ENCODE peak calls at places on chromosome 13, in seven cellular contexts. E is mammary epithelial cell, O is endodermal cell, G is neural progenitor cell, Q is IMR-90, N is GM12878, S is fibroblast of lung. H is an unnamed sample.

GRCh38 chr13:112619730-112620639 is 32.0 kb upstream of the TUBGCP3 start:
- DNase-seq in E (peak), O (peak), G (peak), Q (no peak), N (no peak), S (peak), H (no peak)

GRCh38 chr13:36461472-36461871 is 29.2 kb downstream of the CCNA1 start:
- DNase-seq in E (no peak), O (no peak), G (no peak), Q (no peak), N (no peak), S (no peak), H (no peak)

GRCh38 chr13:31321457-31321856 is 121.7 kb downstream of the B3GLCT start:
- DNase-seq in E (no peak), O (no peak), G (no peak), Q (no peak), N (no peak), S (no peak), H (no peak)

GRCh38 chr13:112161441-112162301 is 94.7 kb downstream of the SOX1 start:
- DNase-seq in E (no peak), O (peak), G (peak), Q (no peak), N (no peak), S (no peak), H (no peak)

GRCh38 chr13:110648848-110649421 is 33.6 kb downstream of the NAXD start:
- DNase-seq in E (no peak), O (peak), G (peak), Q (no peak), N (no peak), S (no peak), H (no peak)

GRCh38 chr13:65606622-65607021 is 1623.5 kb downstream of the PCDH9 start:
- DNase-seq in E (no peak), O (no peak), G (no peak), Q (peak), N (no peak), S (peak), H (no peak)

GRCh38 chr13:39038569-39038898 is 278 bp downstream of the NHLRC3 start:
- DNase-seq in E (peak), O (no peak), G (no peak), Q (no peak), N (no peak), S (no peak), H (peak)

GRCh38 chr13:46593403-46593802 is 40.4 kb downstream of the LRCH1 start:
- DNase-seq in E (no peak), O (no peak), G (no peak), Q (no peak), N (no peak), S (no peak), H (no peak)

GRCh38 chr13:91719033-91719432 is 320.6 kb downstream of the GPC5 start:
- DNase-seq in E (no peak), O (no peak), G (no peak), Q (peak), N (no peak), S (peak), H (no peak)

GRCh38 chr13:33744589-33745369 is 73.2 kb upstream of the RFC3 start:
- DNase-seq in E (no peak), O (no peak), G (no peak), Q (no peak), N (no peak), S (no peak), H (no peak)

GRCh38 chr13:91398413-91399188 is at the start of gene GPC5:
- DNase-seq in E (peak), O (peak), G (peak), Q (peak), N (no peak), S (peak), H (peak)

GRCh38 chr13:46684287-46685001 is 112.5 kb downstream of the ESD start:
- DNase-seq in E (no peak), O (peak), G (peak), Q (no peak), N (no peak), S (peak), H (no peak)

GRCh38 chr13:35534343-35534742 is 57.9 kb upstream of the MAB21L1 start:
- DNase-seq in E (no peak), O (no peak), G (peak), Q (no peak), N (no peak), S (no peak), H (no peak)

GRCh38 chr13:42847891-42848663 is 66.7 kb downstream of the FAM216B start:
- DNase-seq in E (no peak), O (no peak), G (no peak), Q (peak), N (no peak), S (no peak), H (no peak)

GRCh38 chr13:73428137-73428536 is 369.3 kb downstream of the KLF5 start:
- DNase-seq in E (peak), O (no peak), G (no peak), Q (peak), N (no peak), S (peak), H (no peak)

GRCh38 chr13:98986226-98986846 is 8.5 kb upstream of the DOCK9 start:
- DNase-seq in E (no peak), O (no peak), G (no peak), Q (no peak), N (no peak), S (no peak), H (no peak)

GRCh38 chr13:99434258-99434788 is 66.9 kb upstream of the TM9SF2 start:
- DNase-seq in E (no peak), O (peak), G (no peak), Q (no peak), N (no peak), S (no peak), H (no peak)

GRCh38 chr13:66425741-66426140 is 804.4 kb downstream of the PCDH9 start:
- DNase-seq in E (no peak), O (no peak), G (no peak), Q (peak), N (no peak), S (peak), H (no peak)

GRCh38 chr13:51726446-51727185 is 77.3 kb downstream of the DHRS12 start:
- DNase-seq in E (no peak), O (no peak), G (no peak), Q (peak), N (no peak), S (peak), H (no peak)

GRCh38 chr13:87124785-87125074 is 546.4 kb upstream of the SLITRK5 start:
- DNase-seq in E (no peak), O (no peak), G (no peak), Q (no peak), N (no peak), S (no peak), H (no peak)
- H3K9ac ChIP-seq in E (no peak), O (no peak), G (no peak), Q (peak), N (no peak), S (no peak), H (no peak)

GRCh38 chr13:25778808-25779207 is 273.0 kb downstream of the SHISA2 start:
- DNase-seq in E (no peak), O (no peak), G (no peak), Q (no peak), N (no peak), S (no peak), H (no peak)
- H3K4me3 ChIP-seq in E (no peak), O (no peak), G (no peak), Q (no peak), N (no peak), S (no peak), H (no peak)

DNA sequence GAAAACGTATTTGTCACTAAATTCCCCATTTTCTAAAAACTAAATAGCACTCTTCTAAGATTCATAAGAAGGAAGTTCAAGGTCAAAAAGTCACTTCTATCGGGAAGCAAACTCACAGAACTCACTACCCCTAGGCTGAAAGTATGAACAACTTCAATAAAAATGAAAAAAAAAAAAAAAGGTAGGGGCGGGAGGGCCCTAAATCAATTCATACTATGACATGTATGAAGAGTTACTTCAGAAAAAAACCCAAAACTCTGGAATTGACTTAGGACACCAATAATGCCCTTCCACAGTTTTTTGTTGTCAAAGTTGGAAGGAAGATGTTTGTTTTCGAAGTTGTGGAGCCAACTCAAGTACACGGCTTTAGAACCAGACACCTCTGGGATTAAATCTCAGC is 1.1 kb downstream of the SUCLA2 start:
- DNase-seq in E (no peak), O (no peak), G (no peak), Q (no peak), N (no peak), S (no peak), H (no peak)
- H3K9ac ChIP-seq in E (peak), O (peak), G (peak), Q (peak), N (no peak), S (no peak), H (no peak)

DNA sequence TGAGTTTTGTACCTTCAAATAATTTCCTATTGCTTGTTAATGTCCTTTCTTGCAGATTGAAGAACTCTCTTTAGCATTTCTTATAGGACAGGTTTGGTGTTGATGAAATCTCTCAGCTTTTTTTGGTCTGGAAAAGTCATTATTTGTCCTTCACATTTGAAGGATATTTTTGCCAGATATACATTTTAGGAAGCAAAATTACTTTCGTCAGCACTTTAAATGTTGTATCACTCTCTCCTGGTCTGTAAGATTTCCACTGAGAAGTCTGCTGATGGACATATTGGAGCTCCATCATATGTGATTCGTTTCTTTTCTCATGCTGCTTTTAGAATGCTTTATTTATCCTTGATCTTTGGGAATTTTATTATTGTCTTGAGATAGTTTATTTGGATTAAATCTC is 105.5 kb downstream of the TNFSF13B start:
- DNase-seq in E (no peak), O (no peak), G (no peak), Q (no peak), N (no peak), S (no peak), H (no peak)
- H3K4me3 ChIP-seq in E (no peak), O (no peak), G (no peak), Q (no peak), N (no peak), S (no peak), H (no peak)

GRCh38 chr13:71864094-71864980 is 2.7 kb downstream of the DACH1 start:
- DNase-seq in E (peak), O (no peak), G (peak), Q (no peak), N (no peak), S (peak), H (no peak)

GRCh38 chr13:71865858-71866172 is 1.2 kb downstream of the DACH1 start:
- DNase-seq in E (no peak), O (no peak), G (peak), Q (no peak), N (no peak), S (peak), H (no peak)

GRCh38 chr13:71863249-71863648 is 3.8 kb downstream of the DACH1 start:
- DNase-seq in E (no peak), O (no peak), G (no peak), Q (no peak), N (no peak), S (no peak), H (no peak)

GRCh38 chr13:71866173-71867091 is 572 bp downstream of the DACH1 start:
- DNase-seq in E (peak), O (peak), G (peak), Q (no peak), N (no peak), S (peak), H (peak)

DNA sequence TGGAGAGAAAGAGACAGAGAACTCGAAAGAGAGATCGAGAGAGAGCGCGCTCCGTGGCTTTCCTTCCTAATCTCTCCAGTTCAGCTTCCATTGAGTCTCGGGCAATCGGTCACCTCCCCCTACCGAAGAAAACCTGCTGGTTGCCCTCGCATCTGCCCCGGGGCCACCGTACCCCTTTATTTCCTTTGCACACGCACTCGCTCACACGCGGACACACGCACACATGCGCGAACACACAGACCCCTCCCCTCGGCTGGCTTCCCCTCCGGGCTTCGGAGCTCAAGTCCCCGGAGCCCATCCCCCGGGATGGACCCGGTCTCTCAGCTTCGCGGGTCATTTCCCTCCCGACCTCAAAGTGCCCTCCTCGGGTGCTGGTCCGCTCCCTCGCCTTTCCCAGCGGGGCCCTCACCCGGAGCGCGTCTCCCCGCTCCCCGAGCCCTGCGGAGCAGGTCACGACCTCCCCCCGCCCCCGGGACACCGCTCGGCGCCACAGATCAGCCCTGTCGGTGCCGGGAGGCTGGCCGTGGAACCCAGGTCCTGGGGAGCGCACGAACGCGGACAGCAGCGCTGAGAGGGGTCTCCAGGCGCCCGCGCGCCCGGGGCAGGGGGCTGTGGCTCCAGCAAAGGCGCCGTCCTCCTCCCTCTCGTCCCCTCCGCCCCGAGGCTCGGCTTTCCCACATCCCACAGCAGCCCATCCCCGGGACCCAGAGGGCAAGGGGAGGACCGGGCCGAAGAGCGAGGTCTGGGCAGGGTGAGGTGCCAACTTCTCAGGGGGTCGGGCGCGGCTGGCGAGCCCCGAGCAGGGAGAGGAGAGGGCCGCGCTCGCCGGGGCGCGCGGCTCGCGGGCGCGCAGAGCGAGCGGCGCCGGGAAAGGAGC is 1.8 kb downstream of the DACH1 start:
- DNase-seq in E (peak), O (peak), G (peak), Q (no peak), N (no peak), S (peak), H (no peak)
- H3K9ac ChIP-seq in E (no peak), O (peak), G (peak), Q (no peak), N (no peak), S (no peak), H (no peak)

GRCh38 chr13:44373601-44374347 is at the start of gene SERP2:
- DNase-seq in E (no peak), O (peak), G (peak), Q (no peak), N (no peak), S (peak), H (no peak)

GRCh38 chr13:44378277-44378676 is 4.7 kb downstream of the SERP2 start:
- DNase-seq in E (no peak), O (no peak), G (no peak), Q (no peak), N (no peak), S (no peak), H (no peak)

GRCh38 chr13:44371421-44371820 is 2.2 kb upstream of the SERP2 start:
- DNase-seq in E (no peak), O (no peak), G (no peak), Q (no peak), N (no peak), S (no peak), H (no peak)

GRCh38 chr13:44373247-44373600 is 400 bp upstream of the SERP2 start:
- DNase-seq in E (no peak), O (peak), G (no peak), Q (no peak), N (no peak), S (no peak), H (no peak)

GRCh38 chr13:44374348-44374712 is 706 bp downstream of the SERP2 start:
- DNase-seq in E (no peak), O (no peak), G (no peak), Q (no peak), N (no peak), S (no peak), H (no peak)
- H3K4me3 ChIP-seq in E (no peak), O (no peak), G (peak), Q (no peak), N (no peak), S (peak), H (no peak)

GRCh38 chr13:100826441-100826840 is 151.8 kb upstream of the TMTC4 start:
- DNase-seq in E (no peak), O (no peak), G (no peak), Q (no peak), N (no peak), S (no peak), H (peak)

GRCh38 chr13:100825551-100825950 is 151.0 kb upstream of the TMTC4 start:
- DNase-seq in E (peak), O (no peak), G (no peak), Q (peak), N (no peak), S (no peak), H (no peak)

GRCh38 chr13:100833427-100833826 is 158.8 kb upstream of the TMTC4 start:
- DNase-seq in E (no peak), O (no peak), G (no peak), Q (no peak), N (no peak), S (no peak), H (no peak)

GRCh38 chr13:100828226-100828625 is 153.6 kb upstream of the TMTC4 start:
- DNase-seq in E (no peak), O (peak), G (peak), Q (no peak), N (no peak), S (no peak), H (no peak)

GRCh38 chr13:100827489-100828000 is 152.9 kb upstream of the TMTC4 start:
- DNase-seq in E (no peak), O (no peak), G (no peak), Q (no peak), N (no peak), S (no peak), H (no peak)
- H3K9ac ChIP-seq in E (no peak), O (no peak), G (no peak), Q (no peak), N (no peak), S (no peak), H (no peak)

DNA sequence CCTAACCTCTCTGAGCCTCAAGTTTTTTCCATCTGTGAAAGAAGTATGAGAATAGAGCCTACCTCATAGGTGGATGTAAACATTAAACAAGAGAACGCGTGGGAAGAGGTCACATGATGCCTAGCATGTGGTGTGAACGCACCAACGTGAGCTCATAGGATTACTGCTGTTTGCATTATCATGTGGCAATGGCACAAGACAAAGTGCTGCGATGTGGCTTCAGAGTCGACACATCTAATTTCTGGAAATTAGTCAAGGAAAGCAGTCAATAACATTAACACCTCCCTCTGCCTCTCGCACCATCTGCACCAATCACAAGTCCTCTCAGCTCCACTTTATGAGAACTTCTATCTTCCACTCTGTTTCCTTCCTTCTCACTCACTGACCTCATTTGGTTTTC is 489.7 kb downstream of the COG6 start:
- DNase-seq in E (no peak), O (no peak), G (no peak), Q (no peak), N (no peak), S (no peak), H (no peak)
- H3K4me3 ChIP-seq in E (no peak), O (no peak), G (no peak), Q (no peak), N (no peak), S (no peak), H (no peak)